ENCODE peak calls at places on chromosome 1, in seven cellular contexts. F, Z, U, B, Y, I and R are unnamed samples.

GRCh38 chr1:185244015-185244747 is 72.9 kb downstream of the IVNS1ABP start:
- DNase-seq in B (peak), Z (no peak), I (peak), F (peak), Y (no peak), U (no peak), R (no peak)

GRCh38 chr1:240517891-240518290 is 94.1 kb downstream of the GREM2 start:
- DNase-seq in I (no peak), Z (no peak), F (no peak), B (no peak), U (no peak), Y (no peak), R (no peak)

GRCh38 chr1:30758785-30759380 is 1.3 kb upstream of the LAPTM5 start:
- DNase-seq in Y (no peak), B (peak), F (peak), Z (no peak), U (no peak), I (peak), R (peak)

GRCh38 chr1:20143734-20144565 is 4.8 kb downstream of the PLA2G2F start:
- DNase-seq in U (no peak), F (no peak), Y (no peak), I (no peak), Z (no peak), B (no peak), R (no peak)

GRCh38 chr1:163182330-163182949 is 20.3 kb downstream of the RGS5 start:
- DNase-seq in U (no peak), F (no peak), Y (no peak), Z (no peak), I (no peak), B (no peak), R (no peak)

GRCh38 chr1:118097622-118098348 is 87.2 kb downstream of the SPAG17 start:
- DNase-seq in Z (no peak), F (no peak), Y (no peak), B (no peak), I (peak), U (no peak), R (no peak)

GRCh38 chr1:23484253-23485001 is 448 bp upstream of the ASAP3 start:
- DNase-seq in F (peak), I (peak), U (peak), Z (peak), Y (peak), B (peak), R (peak)

GRCh38 chr1:119463569-119463968 is 43.4 kb upstream of the HSD3B1 start:
- DNase-seq in Y (no peak), U (no peak), B (no peak), I (no peak), Z (no peak), F (no peak), R (no peak)

GRCh38 chr1:37096523-37096922 is 62.2 kb upstream of the GRIK3 start:
- DNase-seq in F (no peak), I (no peak), U (no peak), Y (no peak), Z (no peak), B (peak), R (peak)

GRCh38 chr1:172278478-172278877 is 142.0 kb upstream of the C1orf105 start:
- DNase-seq in I (peak), U (no peak), F (peak), Y (no peak), Z (no peak), B (peak), R (peak)

GRCh38 chr1:37732111-37732780 is 32.7 kb downstream of the EPHA10 start:
- DNase-seq in Y (no peak), U (no peak), F (no peak), B (no peak), Z (peak), I (no peak), R (peak)

GRCh38 chr1:91818713-91818975 is 67.3 kb downstream of the TGFBR3 start:
- DNase-seq in Y (no peak), I (no peak), B (no peak), F (no peak), Z (no peak), U (no peak), R (no peak)

GRCh38 chr1:88976235-88976634 is 16.2 kb downstream of the KYAT3 start:
- DNase-seq in F (no peak), U (no peak), I (no peak), Y (no peak), B (no peak), Z (no peak), R (no peak)

GRCh38 chr1:5507340-5507739 is 484.9 kb downstream of the NPHP4 start:
- DNase-seq in U (no peak), F (no peak), Z (no peak), B (no peak), Y (no peak), I (no peak), R (no peak)

GRCh38 chr1:117179471-117179870 is 31.3 kb downstream of the VTCN1 start:
- DNase-seq in Z (no peak), B (no peak), I (no peak), F (no peak), Y (no peak), U (no peak), R (no peak)

GRCh38 chr1:12424150-12424549 is 193.9 kb downstream of the DHRS3 start:
- DNase-seq in F (peak), Y (no peak), U (no peak), I (no peak), Z (no peak), B (peak), R (no peak)

GRCh38 chr1:36924282-36924791 is 110.0 kb downstream of the GRIK3 start:
- DNase-seq in I (peak), Y (no peak), Z (peak), U (peak), B (peak), F (peak), R (peak)

GRCh38 chr1:192654607-192655389 is 18.9 kb downstream of the RGS13 start:
- DNase-seq in Y (no peak), B (peak), F (peak), U (no peak), I (peak), Z (no peak), R (no peak)

GRCh38 chr1:77671836-77672235 is 10.6 kb downstream of the ZZZ3 start:
- DNase-seq in I (peak), F (peak), Z (no peak), U (no peak), B (peak), Y (no peak), R (no peak)

GRCh38 chr1:15616704-15617172 is 520 bp upstream of the DDI2 start:
- DNase-seq in Z (no peak), B (no peak), F (peak), I (peak), U (no peak), Y (no peak), R (peak)

GRCh38 chr1:214677945-214678344 is 75.0 kb downstream of the CENPF start:
- DNase-seq in B (no peak), Z (no peak), U (no peak), I (no peak), Y (no peak), F (no peak), R (no peak)

GRCh38 chr1:162997499-162998285 is 71.5 kb upstream of the RGS4 start:
- DNase-seq in B (peak), F (peak), Y (no peak), I (peak), U (no peak), Z (no peak), R (no peak)

GRCh38 chr1:9689011-9689706 is 37.6 kb downstream of the PIK3CD start:
- DNase-seq in B (peak), U (peak), I (no peak), F (peak), Y (peak), Z (peak), R (peak)

GRCh38 chr1:69976896-69977295 is 228.5 kb downstream of the LRRC40 start:
- DNase-seq in Y (no peak), B (peak), Z (no peak), I (peak), F (peak), U (no peak), R (no peak)

GRCh38 chr1:74731399-74732052 is 1.3 kb downstream of the CRYZ start:
- DNase-seq in U (no peak), I (peak), F (peak), B (peak), Z (peak), Y (no peak), R (no peak)

GRCh38 chr1:208007938-208008342 is 97.0 kb upstream of the CD34 start:
- DNase-seq in F (peak), Z (no peak), U (no peak), I (peak), Y (no peak), B (peak), R (no peak)

GRCh38 chr1:202411421-202411820 is 62.9 kb downstream of the PPP1R12B start:
- DNase-seq in B (no peak), Y (no peak), I (no peak), Z (no peak), U (no peak), F (no peak), R (no peak)